ENCODE peak calls at places on chromosomes 7 and 10, in five cellular contexts. M is H7, U is neural progenitor cell, X is psoas muscle, N is AG09309. L is an unnamed sample.

GRCh38 chr10:57507788-57508187 is 759.9 kb downstream of the IPMK start:
- DNase-seq in M (no peak), U (no peak), X (no peak), N (no peak), L (no peak)

GRCh38 chr7:139246494-139246893 is 15.5 kb downstream of the UBN2 start:
- DNase-seq in M (no peak), U (no peak), X (no peak), N (no peak), L (no peak)

GRCh38 chr7:77714195-77714594 is 17.9 kb downstream of the RSBN1L start:
- DNase-seq in M (no peak), U (no peak), X (no peak), N (no peak), L (no peak)

GRCh38 chr10:69439350-69439739 is 11.9 kb upstream of the TSPAN15 start:
- DNase-seq in M (no peak), U (no peak), X (peak; percentile 90), N (no peak), L (no peak)

GRCh38 chr7:116528008-116528789 is 3.4 kb downstream of the CAV1 start:
- DNase-seq in M (no peak), U (no peak), X (peak; percentile 67), N (peak; percentile 80), L (peak; percentile 96)

GRCh38 chr10:102237711-102238252 is 3.5 kb downstream of the PITX3 start:
- DNase-seq in M (no peak), U (no peak), X (no peak), N (no peak), L (no peak)

GRCh38 chr10:97542169-97543024 is 30.2 kb upstream of the ANKRD2 start:
- DNase-seq in M (peak; percentile 63), U (peak; percentile 38), X (peak; percentile 72), N (peak; percentile 62), L (peak; percentile 95)

GRCh38 chr7:155255660-155256059 is 42.0 kb upstream of the INSIG1 start:
- DNase-seq in M (no peak), U (no peak), X (no peak), N (no peak), L (no peak)

GRCh38 chr10:83542774-83543291 is 596.5 kb upstream of the GHITM start:
- DNase-seq in M (no peak), U (peak; percentile 25), X (no peak), N (peak; percentile 14), L (peak; percentile 48)

GRCh38 chr10:34489973-34490372 is 325.1 kb downstream of the PARD3 start:
- DNase-seq in M (no peak), U (no peak), X (no peak), N (no peak), L (no peak)

GRCh38 chr7:4873071-4873944 is 10.2 kb downstream of the RADIL start:
- DNase-seq in M (peak; percentile 56), U (no peak), X (no peak), N (no peak), L (no peak)

GRCh38 chr7:20089431-20089830 is 127.8 kb downstream of the MACC1 start:
- DNase-seq in M (no peak), U (no peak), X (no peak), N (no peak), L (no peak)

GRCh38 chr7:92634924-92635519 is 44.8 kb upstream of the FAM133B start:
- DNase-seq in M (no peak), U (no peak), X (no peak), N (no peak), L (peak; percentile 67)

GRCh38 chr10:7756360-7756992 is 31.3 kb downstream of the KIN start:
- DNase-seq in M (peak; percentile 16), U (peak; percentile 39), X (no peak), N (no peak), L (no peak)

GRCh38 chr10:78301891-78302738 is 268.5 kb downstream of the RPS24 start:
- DNase-seq in M (peak; percentile 57), U (no peak), X (no peak), N (no peak), L (no peak)

GRCh38 chr7:80643336-80643925 is 5.0 kb downstream of the CD36 start:
- DNase-seq in M (no peak), U (no peak), X (no peak), N (peak; percentile 20), L (no peak)

GRCh38 chr10:620417-620816 is 69.1 kb downstream of the DIP2C start:
- DNase-seq in M (no peak), U (no peak), X (no peak), N (no peak), L (no peak)

GRCh38 chr10:35735412-35735811 is 93.3 kb upstream of the FZD8 start:
- DNase-seq in M (no peak), U (no peak), X (no peak), N (peak; percentile 48), L (peak; percentile 64)

GRCh38 chr7:69780377-69780776 is 182.1 kb downstream of the AUTS2 start:
- DNase-seq in M (peak; percentile 20), U (peak; percentile 35), X (no peak), N (no peak), L (no peak)

GRCh38 chr7:157954901-157955300 is 618.1 kb downstream of the DNAJB6 start:
- DNase-seq in M (no peak), U (no peak), X (no peak), N (no peak), L (no peak)

GRCh38 chr7:51374936-51375335 is 58.3 kb upstream of the COBL start:
- DNase-seq in M (no peak), U (no peak), X (no peak), N (no peak), L (no peak)

GRCh38 chr7:83739527-83739926 is 90.6 kb upstream of the SEMA3E start:
- DNase-seq in M (no peak), U (no peak), X (no peak), N (no peak), L (no peak)

GRCh38 chr10:47028466-47028865 is 117.2 kb downstream of the PTPN20 start:
- DNase-seq in M (no peak), U (no peak), X (peak; percentile 6), N (no peak), L (no peak)

GRCh38 chr10:50604049-50604640 is 19.6 kb downstream of the SGMS1 start:
- DNase-seq in M (no peak), U (no peak), X (no peak), N (no peak), L (no peak)

GRCh38 chr10:16848562-16849154 is 31.4 kb upstream of the RSU1 start:
- DNase-seq in M (no peak), U (no peak), X (peak; percentile 18), N (no peak), L (no peak)

GRCh38 chr7:138338361-138338760 is 121.7 kb upstream of the TRIM24 start:
- DNase-seq in M (no peak), U (no peak), X (peak; percentile 56), N (no peak), L (no peak)

GRCh38 chr10:26890956-26891355 is 30.2 kb upstream of the ABI1 start:
- DNase-seq in M (peak; percentile 37), U (peak; percentile 76), X (no peak), N (peak; percentile 55), L (peak; percentile 56)

GRCh38 chr7:47143344-47143743 is 438.6 kb downstream of the TNS3 start:
- DNase-seq in M (no peak), U (no peak), X (no peak), N (peak; percentile 52), L (peak; percentile 55)

GRCh38 chr10:25683291-25683690 is 250.7 kb upstream of the MYO3A start:
- DNase-seq in M (no peak), U (no peak), X (no peak), N (no peak), L (no peak)

GRCh38 chr7:2381881-2382509 is 21.4 kb upstream of the CHST12 start:
- DNase-seq in M (peak; percentile 60), U (no peak), X (no peak), N (no peak), L (no peak)

GRCh38 chr10:7794627-7795026 is 6.7 kb downstream of the ATP5F1C start:
- DNase-seq in M (no peak), U (no peak), X (no peak), N (no peak), L (no peak)

GRCh38 chr10:104080762-104081161 is 4.9 kb downstream of the COL17A1 start:
- DNase-seq in M (no peak), U (peak; percentile 83), X (no peak), N (no peak), L (no peak)

GRCh38 chr10:125060851-125061556 is 99.4 kb downstream of the CTBP2 start:
- DNase-seq in M (peak; percentile 90), U (peak; percentile 84), X (peak; percentile 84), N (peak; percentile 81), L (no peak)
- H3K4me3 ChIP-seq in M (no peak overlapping the region), U (no peak overlapping the region), X (peak overlapping the region; percentile 39), N (no peak overlapping the region), L (no peak overlapping the region)

GRCh38 chr7:128274246-128274889 is 33.3 kb downstream of the LEP start:
- DNase-seq in M (peak; percentile 14), U (no peak), X (no peak), N (no peak), L (no peak)

GRCh38 chr7:128274890-128275603 is 34.0 kb downstream of the LEP start:
- DNase-seq in M (no peak), U (no peak), X (no peak), N (no peak), L (no peak)

GRCh38 chr7:128268233-128268632 is 27.2 kb downstream of the LEP start:
- DNase-seq in M (no peak), U (peak; percentile 49), X (no peak), N (no peak), L (no peak)

GRCh38 chr7:128270799-128271411 is 29.8 kb downstream of the LEP start:
- DNase-seq in M (peak; percentile 60), U (no peak), X (no peak), N (no peak), L (no peak)

DNA sequence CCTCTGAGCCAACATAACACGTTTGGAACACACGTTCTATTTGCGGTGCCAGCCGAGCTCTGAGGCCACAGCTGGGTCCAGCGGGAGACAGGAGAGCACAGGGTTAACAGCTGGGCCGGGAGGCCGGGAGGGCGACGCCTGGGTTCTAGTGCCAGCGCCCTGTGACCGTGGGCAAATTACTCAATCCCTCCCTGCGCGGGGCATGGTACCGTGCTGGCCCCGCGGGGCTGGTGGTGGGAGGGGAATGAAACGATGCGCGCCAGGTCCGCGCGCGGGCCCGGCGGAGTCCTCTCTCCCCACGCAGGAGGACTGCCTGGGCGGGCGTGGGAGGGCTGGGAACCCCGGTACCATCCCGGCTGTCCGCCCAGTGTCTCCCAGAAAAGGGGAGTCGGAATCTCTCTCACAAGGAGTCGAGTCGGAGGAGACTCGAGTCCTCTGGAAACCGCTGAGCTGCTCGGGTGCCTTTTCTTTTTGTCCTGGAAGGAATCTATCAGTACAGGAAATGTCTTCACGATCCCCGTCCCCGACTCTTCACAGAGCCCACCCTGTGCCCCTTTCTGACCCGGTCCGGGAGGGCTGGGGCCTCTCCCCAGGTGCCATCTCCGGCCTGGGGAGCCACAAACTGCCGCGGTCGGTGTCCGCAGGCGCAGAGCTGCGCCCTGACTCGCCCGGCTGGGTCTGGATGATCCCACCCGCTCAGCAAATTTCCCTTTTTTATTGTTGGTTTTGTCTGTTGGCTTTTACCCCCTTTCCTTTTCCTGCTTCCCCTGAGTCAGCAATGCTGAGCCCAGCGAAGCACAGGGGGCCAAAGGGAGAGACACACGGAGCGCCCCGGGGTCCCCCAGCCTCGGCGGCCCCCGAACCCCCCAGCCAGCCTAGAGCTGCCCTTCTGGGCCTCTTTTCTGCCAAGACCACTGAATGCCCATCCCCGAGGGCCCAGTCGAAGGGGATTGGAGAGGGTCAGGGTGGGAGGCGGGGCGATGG is 30.7 kb downstream of the LEP start:
- DNase-seq in M (peak; percentile 67), U (no peak), X (no peak), N (no peak), L (no peak)
- H3K4me3 ChIP-seq in M (peak overlapping the region; percentile 19), U (no peak overlapping the region), X (peak overlapping the region; percentile 46), N (peak overlapping the region; percentile 41), L (peak overlapping the region; percentile 40)

GRCh38 chr7:104206841-104207240 is 972 bp downstream of the ORC5 start:
- DNase-seq in M (no peak), U (no peak), X (no peak), N (no peak), L (no peak)
- H3K4me3 ChIP-seq in M (peak overlapping the region; percentile 58), U (peak overlapping the region; percentile 85), X (peak overlapping the region; percentile 80), N (peak overlapping the region; percentile 95), L (peak overlapping the region; percentile 97)

GRCh38 chr7:134933460-134934068 is 52.7 kb upstream of the AGBL3 start:
- DNase-seq in M (no peak), U (no peak), X (no peak), N (no peak), L (no peak)
- H3K4me3 ChIP-seq in M (no peak overlapping the region), U (no peak overlapping the region), X (no peak overlapping the region), N (no peak overlapping the region), L (no peak overlapping the region)

L was measured in skeletal muscle cell.